ENCODE peak calls at places on chromosomes 12 and 14, in five cellular contexts. N is SK-N-SH, X is HepG2, F is H1, D is GM12878. R is an unnamed sample.

GRCh38 chr12:76568130-76568529 is 8.6 kb upstream of the OSBPL8 start:
- DNase-seq in N (no peak), X (no peak), F (no peak), D (no peak), R (no peak)

GRCh38 chr14:47195582-47195981 is 479.8 kb downstream of the MDGA2 start:
- DNase-seq in N (no peak), X (no peak), F (no peak), D (no peak), R (no peak)

GRCh38 chr12:54021432-54022013 is 6.7 kb upstream of the HOXC6 start:
- DNase-seq in N (no peak), X (no peak), F (peak), D (no peak), R (no peak)

GRCh38 chr12:92995258-92995905 is 66.3 kb upstream of the EEA1 start:
- DNase-seq in N (no peak), X (no peak), F (no peak), D (peak), R (no peak)

GRCh38 chr12:61452076-61452475 is 808.1 kb upstream of the USP15 start:
- DNase-seq in N (no peak), X (no peak), F (no peak), D (no peak), R (no peak)

GRCh38 chr12:6866163-6866919 is 990 bp upstream of the TPI1 start:
- DNase-seq in N (no peak), X (no peak), F (peak), D (no peak), R (peak)

GRCh38 chr12:6534914-6535696 is 788 bp downstream of the GAPDH start:
- DNase-seq in N (peak), X (peak), F (peak), D (no peak), R (peak)

GRCh38 chr12:22879203-22879602 is 254.2 kb downstream of the ETNK1 start:
- DNase-seq in N (no peak), X (no peak), F (no peak), D (no peak), R (no peak)

GRCh38 chr14:94043111-94043755 is 17.1 kb downstream of the OTUB2 start:
- DNase-seq in N (no peak), X (no peak), F (no peak), D (no peak), R (no peak)

GRCh38 chr14:69726761-69727511 is 40.0 kb upstream of the SRSF5 start:
- DNase-seq in N (peak), X (peak), F (peak), D (peak), R (peak)

GRCh38 chr14:97027256-97027999 is 230.2 kb downstream of the VRK1 start:
- DNase-seq in N (no peak), X (no peak), F (peak), D (no peak), R (no peak)

GRCh38 chr12:26870491-26871419 is 37.8 kb upstream of the ITPR2 start:
- DNase-seq in N (peak), X (no peak), F (no peak), D (peak), R (no peak)

GRCh38 chr12:82507656-82508055 is 149.3 kb downstream of the METTL25 start:
- DNase-seq in N (no peak), X (no peak), F (no peak), D (no peak), R (no peak)

GRCh38 chr14:61234215-61234916 is 46.8 kb downstream of the TMEM30B start:
- DNase-seq in N (no peak), X (no peak), F (no peak), D (no peak), R (no peak)

GRCh38 chr14:100529561-100530031 is 57.6 kb downstream of the BEGAIN start:
- DNase-seq in N (no peak), X (no peak), F (no peak), D (no peak), R (no peak)

GRCh38 chr12:49838973-49839633 is 3.8 kb downstream of the BCDIN3D start:
- DNase-seq in N (peak), X (peak), F (no peak), D (no peak), R (peak)

DNA sequence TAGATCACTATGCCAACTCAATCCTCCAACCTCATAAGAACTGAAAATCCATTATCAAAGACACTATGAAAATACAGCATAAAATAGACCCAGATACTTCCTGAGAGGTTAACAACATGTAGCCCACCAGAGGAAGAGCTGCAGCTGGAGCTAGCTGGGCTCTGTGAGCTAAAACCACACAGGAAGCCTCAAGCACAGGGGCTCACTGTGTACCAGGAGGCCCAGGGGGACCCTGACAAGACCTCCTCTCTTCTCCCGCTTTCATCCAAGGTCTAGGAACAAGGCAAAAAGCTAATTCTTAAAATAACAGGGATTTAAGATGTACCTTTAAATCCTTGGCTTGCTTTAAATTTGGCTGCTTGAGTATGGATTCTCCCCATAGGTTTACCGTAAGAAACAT is 53.6 kb downstream of the EIF2S3B start:
- DNase-seq in N (no peak), X (no peak), F (no peak), D (no peak), R (no peak)
- TF ChIP-seq RFX5 in N (no peak), X (no peak), F (no peak), D (no peak), R (no peak)

GRCh38 chr12:113040722-113041168 is 15.8 kb upstream of the DTX1 start:
- DNase-seq in N (no peak), X (peak), F (no peak), D (no peak), R (no peak)
- TF ChIP-seq GABPA in N (no peak), X (no peak), F (no peak), D (no peak), R (peak)

DNA sequence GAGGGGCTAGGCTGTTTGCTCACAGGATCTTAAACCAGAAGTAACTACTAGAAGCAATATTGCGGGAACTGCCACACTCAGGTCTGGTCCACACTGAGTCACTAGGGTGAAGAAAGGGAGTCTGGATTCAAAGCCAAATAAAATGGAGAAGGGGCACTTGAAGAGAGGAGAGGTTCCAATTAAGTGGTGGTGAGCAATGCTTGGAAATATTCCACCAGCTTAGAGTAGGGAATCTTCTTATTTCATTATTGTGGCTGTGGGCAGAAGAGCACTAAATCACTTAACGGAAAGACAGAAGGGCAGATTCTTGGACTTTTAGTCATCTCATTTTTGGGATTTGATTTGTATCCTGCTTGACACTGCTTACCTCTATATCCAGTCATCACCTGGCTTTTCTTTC is 48.6 kb upstream of the PPP1R12A start:
- DNase-seq in N (no peak), X (no peak), F (no peak), D (no peak), R (no peak)
- TF ChIP-seq RFX5 in N (no peak), X (no peak), F (no peak), D (no peak), R (no peak)

DNA sequence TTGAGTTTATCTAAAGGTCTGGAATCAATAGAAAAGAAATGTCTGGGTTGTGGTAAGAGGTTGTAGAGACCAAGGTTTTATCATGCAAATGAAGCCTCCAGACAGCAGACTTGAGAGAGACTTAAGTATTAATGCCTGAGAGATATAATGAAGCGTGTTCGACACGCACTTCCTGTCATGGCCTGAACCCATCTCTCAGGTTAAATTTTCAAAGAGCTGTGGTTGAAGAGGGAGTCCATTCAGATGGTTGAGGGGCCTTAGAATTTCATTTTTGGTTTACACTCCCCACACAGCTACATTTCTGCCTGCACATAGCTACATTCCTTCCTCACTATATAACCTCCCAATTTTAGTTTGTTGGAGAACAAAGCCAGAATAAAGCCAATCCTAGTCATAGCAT is 10.1 kb upstream of the CLEC12A start:
- DNase-seq in N (no peak), X (no peak), F (no peak), D (no peak), R (no peak)
- TF ChIP-seq GABPA in N (no peak), X (no peak), F (no peak), D (no peak), R (no peak)

DNA sequence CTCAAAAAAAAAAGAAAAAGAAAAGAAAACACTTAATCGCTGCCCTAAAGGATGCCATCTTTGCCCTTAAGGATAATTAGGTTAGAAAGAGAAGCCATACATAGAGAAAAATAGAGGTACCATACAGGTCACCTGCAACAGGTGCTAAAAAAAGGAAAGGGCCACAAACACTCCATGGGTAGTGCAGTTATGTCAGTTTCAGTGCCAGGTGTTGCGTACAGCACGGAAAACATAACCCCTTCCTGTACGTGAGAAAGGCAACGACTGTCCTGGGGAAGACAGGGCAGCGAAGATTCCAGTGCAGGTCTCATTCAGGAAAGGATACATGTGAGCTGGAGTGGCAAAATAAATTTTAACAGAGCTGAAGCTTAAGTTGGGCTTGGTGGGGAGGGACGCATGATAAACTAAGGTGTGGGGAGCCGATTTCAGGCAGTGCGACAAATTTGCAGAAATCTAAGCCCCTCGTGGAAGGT is 553 bp upstream of the DAZAP2 start:
- DNase-seq in N (peak), X (no peak), F (no peak), D (no peak), R (no peak)
- TF ChIP-seq RFX5 in N (no peak), X (no peak), F (no peak), D (no peak), R (no peak)

GRCh38 chr14:34711169-34711568 is 3.2 kb downstream of the CFL2 start:
- DNase-seq in N (peak), X (no peak), F (no peak), D (peak), R (no peak)

GRCh38 chr14:34711808-34712712 is 2.3 kb downstream of the CFL2 start:
- DNase-seq in N (no peak), X (no peak), F (no peak), D (no peak), R (no peak)

GRCh38 chr14:34714320-34715107 is at the start of gene CFL2:
- DNase-seq in N (peak), X (peak), F (peak), D (no peak), R (peak)

GRCh38 chr14:34713681-34714319 is 593 bp downstream of the CFL2 start:
- DNase-seq in N (no peak), X (peak), F (no peak), D (no peak), R (peak)

GRCh38 chr14:34713122-34713680 is 1.2 kb downstream of the CFL2 start:
- DNase-seq in N (no peak), X (no peak), F (no peak), D (no peak), R (peak)
- TF ChIP-seq GABPA in N (no peak), X (no peak), F (no peak), D (no peak), R (no peak)

DNA sequence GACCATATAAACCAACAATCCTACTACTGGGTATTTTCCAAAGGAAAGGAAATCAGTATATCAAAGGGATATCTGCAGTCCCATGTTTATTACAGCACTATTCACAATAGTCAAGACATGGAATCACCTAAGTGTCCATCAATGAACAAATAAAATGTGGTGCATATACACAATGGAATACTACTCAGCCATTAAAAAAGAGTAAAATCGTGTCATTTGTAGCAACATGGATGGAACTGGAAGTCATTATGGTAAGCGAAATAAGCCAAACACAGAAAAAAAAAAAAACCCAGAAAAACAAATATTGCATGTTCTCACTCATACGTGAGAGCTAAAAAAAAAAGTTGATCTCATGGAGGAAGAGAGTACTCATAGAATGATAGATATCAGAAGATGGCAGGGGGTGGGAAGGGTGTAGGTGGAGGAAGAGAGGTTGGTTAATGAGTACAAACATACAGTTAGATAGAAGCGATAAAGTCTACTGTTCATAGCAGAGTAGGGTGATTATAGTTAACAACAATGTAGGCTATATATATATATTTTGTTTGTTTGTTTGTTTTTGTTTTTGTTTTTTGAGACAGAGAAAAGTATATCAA is 49.3 kb downstream of the BCAT1 start:
- DNase-seq in N (no peak), X (no peak), F (no peak), D (no peak), R (no peak)
- TF ChIP-seq RFX5 in N (no peak), X (no peak), F (no peak), D (no peak), R (no peak)

GRCh38 chr14:64899958-64900357 is 14.3 kb upstream of the CHURC1 start:
- DNase-seq in N (no peak), X (no peak), F (no peak), D (no peak), R (peak)
- TF ChIP-seq GABPA in N (no peak), X (no peak), F (no peak), D (no peak), R (no peak)